ENCODE peak calls at places on chromosomes 3 and 15, in six cellular contexts. V is psoas muscle, K is body of pancreas, G is naive B cell, E is neural progenitor cell, I is HS-5. A is an unnamed sample.

GRCh38 chr3:181700168-181701087 is 11.3 kb upstream of the SOX2 start:
- DNase-seq in K (peak), I (peak), E (peak), G (peak), V (peak), A (peak)

GRCh38 chr3:193262707-193263106 is 21.7 kb downstream of the PLAAT1 start:
- DNase-seq in G (no peak), I (no peak), E (no peak), K (no peak), V (no peak), A (no peak)

GRCh38 chr15:25652697-25653096 is 210.4 kb downstream of the ATP10A start:
- DNase-seq in V (no peak), I (no peak), G (no peak), K (no peak), E (no peak), A (no peak)

GRCh38 chr3:161314836-161315391 is 56.4 kb downstream of the SPTSSB start:
- DNase-seq in K (no peak), E (no peak), V (no peak), I (peak), G (no peak), A (no peak)

GRCh38 chr3:55454611-55455010 is 32.5 kb downstream of the WNT5A start:
- DNase-seq in V (no peak), K (no peak), I (no peak), G (no peak), E (no peak), A (no peak)

GRCh38 chr3:61358364-61358763 is 107.1 kb upstream of the FHIT start:
- DNase-seq in K (peak), V (peak), I (no peak), G (no peak), E (no peak), A (no peak)

GRCh38 chr3:114221165-114221880 is 16.1 kb downstream of the ZNF80 start:
- DNase-seq in I (peak), E (no peak), V (no peak), K (no peak), G (no peak), A (no peak)

GRCh38 chr3:10983219-10983916 is 9.2 kb upstream of the SLC6A1 start:
- DNase-seq in V (no peak), E (peak), G (no peak), K (peak), I (no peak), A (peak)

GRCh38 chr3:9204253-9205005 is 45.0 kb downstream of the SRGAP3 start:
- DNase-seq in K (no peak), E (peak), V (no peak), I (no peak), G (no peak), A (peak)

GRCh38 chr3:13262493-13263211 is 157.5 kb downstream of the NUP210 start:
- DNase-seq in E (no peak), I (no peak), G (no peak), K (no peak), V (no peak), A (no peak)

GRCh38 chr3:141853146-141853690 is 23.2 kb upstream of the ATP1B3 start:
- DNase-seq in E (no peak), K (no peak), G (no peak), I (no peak), V (no peak), A (no peak)

GRCh38 chr3:25911525-25912295 is 121.8 kb downstream of the OXSM start:
- DNase-seq in V (no peak), K (no peak), E (no peak), G (no peak), I (no peak), A (no peak)

GRCh38 chr3:191085091-191085490 is 114.0 kb upstream of the OSTN start:
- DNase-seq in K (no peak), V (no peak), I (no peak), G (no peak), E (no peak), A (no peak)

GRCh38 chr3:15325228-15325627 is 7.2 kb downstream of the SH3BP5 start:
- DNase-seq in K (no peak), V (peak), E (peak), I (no peak), G (no peak), A (peak)

GRCh38 chr3:113885050-113885449 is 46.5 kb downstream of the GRAMD1C start:
- DNase-seq in V (no peak), I (no peak), G (no peak), K (no peak), E (no peak), A (no peak)

GRCh38 chr15:42203891-42204290 is 4.2 kb downstream of the VPS39 start:
- DNase-seq in V (no peak), G (no peak), I (peak), E (no peak), K (no peak), A (peak)

GRCh38 chr15:80059786-80060489 is 462 bp downstream of the ZFAND6 start:
- DNase-seq in G (peak), I (no peak), V (peak), K (peak), E (peak), A (peak)

GRCh38 chr15:25712961-25713355 is 150.2 kb downstream of the ATP10A start:
- DNase-seq in I (no peak), K (no peak), G (no peak), E (no peak), V (no peak), A (no peak)

GRCh38 chr3:194043516-194043915 is 92.4 kb upstream of the HES1 start:
- DNase-seq in E (no peak), K (no peak), G (no peak), I (peak), V (no peak), A (no peak)

GRCh38 chr15:62847900-62848489 is 194.6 kb upstream of the TPM1 start:
- DNase-seq in V (peak), E (peak), G (no peak), K (peak), I (no peak), A (peak)

GRCh38 chr3:127781411-127782001 is 40.8 kb downstream of the MGLL start:
- DNase-seq in V (peak), G (no peak), E (no peak), K (no peak), I (no peak), A (no peak)

GRCh38 chr3:119206611-119207511 is 33.5 kb downstream of the UPK1B start:
- DNase-seq in K (peak), G (no peak), I (no peak), E (peak), V (no peak), A (no peak)

GRCh38 chr3:191882289-191882688 is 421.3 kb downstream of the PYDC2 start:
- DNase-seq in K (no peak), I (peak), E (no peak), G (no peak), V (no peak), A (no peak)

GRCh38 chr3:17678116-17678741 is 64.2 kb downstream of the TBC1D5 start:
- DNase-seq in V (no peak), G (no peak), E (no peak), K (no peak), I (peak), A (no peak)

GRCh38 chr3:186368164-186368563 is 6.1 kb upstream of the DGKG start:
- DNase-seq in I (no peak), V (no peak), K (no peak), E (no peak), G (no peak), A (no peak)

GRCh38 chr3:14174483-14174882 is 3.9 kb downstream of the XPC start:
- DNase-seq in E (no peak), G (no peak), V (no peak), K (no peak), I (peak), A (no peak)